ENCODE peak calls at places on chromosomes 12 and 14, in eight cellular contexts. O is lower lobe of right lung; I is upper lobe of right lung; W is Panc1; E is left lung; S is gastrocnemius medialis; P is CD8-positive, alpha-beta T cell; R is HCT116. J is an unnamed sample.

GRCh38 chr12:76282744-76283143 is 65.5 kb downstream of the BBS10 start:
- ATAC-seq in S (no peak), R (no peak), P (no peak), I (peak; percentile 49), E (no peak), O (no peak), W (no peak), J (no peak)

GRCh38 chr14:59238242-59238641 is 49.8 kb downstream of the DAAM1 start:
- ATAC-seq in S (no peak), O (no peak), E (no peak), W (no peak), P (no peak), R (no peak), I (no peak), J (no peak)

GRCh38 chr12:93614917-93615596 is 42.6 kb downstream of the SOCS2 start:
- ATAC-seq in P (no peak), R (no peak), O (no peak), I (no peak), E (no peak), W (no peak), S (no peak), J (no peak)

GRCh38 chr12:121697093-121697698 is 15.4 kb upstream of the TMEM120B start:
- ATAC-seq in P (peak; percentile 51), O (no peak), R (peak; percentile 59), E (peak; percentile 30), S (peak; percentile 14), I (no peak), W (peak; percentile 46), J (no peak)

GRCh38 chr14:99541677-99542470 is 60.7 kb downstream of the CCNK start:
- ATAC-seq in W (peak; percentile 19), R (no peak), S (no peak), O (peak; percentile 3), E (no peak), P (no peak), I (no peak), J (no peak)

GRCh38 chr12:169528-170360 is 44.2 kb downstream of the SLC6A12 start:
- ATAC-seq in E (no peak), W (no peak), O (no peak), R (peak; percentile 81), S (no peak), P (no peak), I (no peak), J (no peak)

GRCh38 chr14:76201162-76201561 is 49.4 kb downstream of the GPATCH2L start:
- ATAC-seq in O (no peak), P (no peak), I (no peak), W (peak; percentile 42), E (no peak), R (no peak), S (no peak), J (no peak)

GRCh38 chr12:94735985-94736384 is 85.6 kb upstream of the TMCC3 start:
- ATAC-seq in E (no peak), O (no peak), W (no peak), I (no peak), P (no peak), S (no peak), R (no peak), J (no peak)

GRCh38 chr12:12885060-12885792 is 6.1 kb upstream of the GPRC5A start:
- ATAC-seq in P (no peak), E (no peak), R (peak; percentile 27), W (no peak), S (no peak), I (peak; percentile 62), O (no peak), J (no peak)

GRCh38 chr12:28253175-28253641 is 63.0 kb downstream of the CCDC91 start:
- ATAC-seq in P (peak; percentile 79), E (no peak), I (no peak), W (no peak), R (no peak), O (no peak), S (no peak), J (no peak)

GRCh38 chr12:42490261-42490842 is 99.2 kb downstream of the PRICKLE1 start:
- ATAC-seq in I (no peak), P (no peak), E (no peak), R (no peak), O (no peak), S (no peak), W (no peak), J (no peak)

GRCh38 chr14:56733396-56733795 is 76.9 kb downstream of the OTX2 start:
- ATAC-seq in O (no peak), W (no peak), S (no peak), E (no peak), I (no peak), P (no peak), R (no peak), J (no peak)

GRCh38 chr12:118582863-118583262 is 206.5 kb downstream of the SUDS3 start:
- ATAC-seq in P (no peak), E (no peak), I (no peak), S (no peak), W (no peak), O (no peak), R (no peak), J (no peak)

GRCh38 chr12:2642176-2642892 is 152.4 kb upstream of the FKBP4 start:
- ATAC-seq in S (no peak), O (no peak), W (no peak), R (no peak), I (no peak), E (no peak), P (peak; percentile 26), J (no peak)

GRCh38 chr14:54877015-54877702 is 25.5 kb downstream of the GCH1 start:
- ATAC-seq in S (no peak), O (no peak), P (no peak), E (no peak), I (no peak), W (no peak), R (no peak), J (no peak)

GRCh38 chr14:54877703-54878021 is 25.0 kb downstream of the GCH1 start:
- ATAC-seq in E (no peak), P (no peak), S (no peak), R (no peak), I (no peak), O (no peak), W (no peak), J (no peak)

GRCh38 chr14:54882521-54882920 is 20.1 kb downstream of the GCH1 start:
- ATAC-seq in E (no peak), P (no peak), S (no peak), I (no peak), W (no peak), O (no peak), R (no peak), J (no peak)

GRCh38 chr14:54881761-54882401 is 20.7 kb downstream of the GCH1 start:
- ATAC-seq in W (peak; percentile 86), I (peak; percentile 72), P (peak; percentile 65), O (peak; percentile 82), R (no peak), S (peak; percentile 73), E (peak; percentile 81), J (peak; percentile 68)

GRCh38 chr14:54881235-54881760 is 21.3 kb downstream of the GCH1 start:
- ATAC-seq in E (peak; percentile 81), I (peak; percentile 72), W (peak; percentile 69), S (peak; percentile 71), O (peak; percentile 77), R (no peak), P (peak; percentile 69), J (peak; percentile 48)
- H3K4me3 ChIP-seq in E (peak overlapping the region; percentile 41), I (peak overlapping the region; percentile 49), W (peak overlapping the region; percentile 35), S (peak overlapping the region; percentile 48), O (peak overlapping the region; percentile 53), R (no peak overlapping the region), P (peak overlapping the region; percentile 46), J (peak overlapping the region; percentile 52)

GRCh38 chr14:23536494-23536893 is 15.1 kb downstream of the ZFHX2 start:
- ATAC-seq in I (no peak), P (no peak), O (no peak), S (no peak), R (no peak), E (no peak), W (no peak), J (no peak)

GRCh38 chr14:23538049-23538718 is 13.4 kb downstream of the ZFHX2 start:
- ATAC-seq in I (no peak), E (no peak), R (no peak), O (no peak), S (no peak), P (no peak), W (no peak), J (no peak)

GRCh38 chr14:23535943-23536342 is 15.6 kb downstream of the ZFHX2 start:
- ATAC-seq in E (no peak), W (no peak), P (no peak), R (no peak), O (no peak), S (no peak), I (no peak), J (no peak)

GRCh38 chr14:23538785-23539184 is 12.8 kb downstream of the ZFHX2 start:
- ATAC-seq in S (no peak), E (peak; percentile 55), P (no peak), I (no peak), O (peak; percentile 19), R (no peak), W (no peak), J (no peak)

DNA sequence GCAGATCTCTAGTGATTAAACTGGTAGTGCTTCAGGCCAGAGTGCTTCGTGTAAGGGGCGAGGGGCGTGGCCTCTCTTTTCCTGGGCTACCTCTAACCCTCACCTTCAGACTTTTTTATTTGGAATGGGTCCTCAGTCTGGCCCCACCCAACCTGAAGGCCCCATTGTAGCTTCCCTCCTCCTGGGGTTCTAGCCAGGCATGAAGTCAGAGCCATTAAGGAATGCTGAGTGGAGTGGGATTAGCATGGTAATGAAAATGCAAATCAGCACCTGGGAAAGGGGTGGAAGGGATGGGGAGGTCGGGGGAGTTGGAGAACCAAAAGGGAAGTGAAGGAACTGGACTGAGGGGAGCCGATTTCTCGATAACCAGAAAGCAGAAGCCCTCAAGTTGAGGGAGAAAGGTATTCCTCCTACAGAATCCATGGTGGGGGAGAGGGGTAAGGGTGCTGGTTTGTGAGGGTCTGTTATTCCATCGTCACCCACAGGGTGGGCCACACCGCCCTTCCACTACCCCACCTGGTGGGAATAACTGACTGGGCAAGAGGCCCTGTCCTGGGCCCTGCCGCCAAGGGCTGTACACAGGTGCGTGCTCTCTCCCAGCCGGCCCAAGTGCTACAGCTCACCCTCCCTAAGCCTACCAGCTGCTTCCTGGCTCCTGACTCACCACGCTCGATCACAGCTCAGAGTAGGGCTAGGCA is 14.1 kb downstream of the ZFHX2 start:
- ATAC-seq in P (no peak), W (no peak), O (no peak), I (no peak), E (no peak), R (no peak), S (no peak), J (no peak)
- TF ChIP-seq CTCF in P (no peak), W (no peak), O (no peak), I (no peak), E (no peak), R (no peak), S (no peak), J (no peak)

DNA sequence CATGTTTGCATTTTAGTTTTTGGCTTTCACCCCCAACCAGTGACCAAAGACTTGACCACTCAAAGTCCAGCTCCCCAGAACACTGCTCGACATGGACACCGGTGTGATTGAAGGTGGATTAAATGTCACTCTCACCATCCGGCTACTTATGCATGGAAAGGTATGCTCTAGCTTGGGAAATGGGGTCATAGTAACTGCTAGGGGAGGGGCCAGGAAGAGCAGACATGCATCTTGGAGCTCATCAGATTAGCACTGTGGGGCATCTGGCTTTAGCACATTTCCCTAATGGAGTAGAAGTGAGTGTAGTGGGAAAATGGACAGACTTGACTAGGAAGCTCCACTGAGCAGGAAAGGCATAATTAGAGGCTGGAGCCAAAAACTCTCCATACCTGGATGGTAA is 2.8 kb downstream of the PCBP2 start:
- ATAC-seq in O (no peak), I (no peak), E (no peak), W (no peak), S (no peak), P (no peak), R (no peak), J (no peak)
- H3K4me3 ChIP-seq in O (peak overlapping the region; percentile 1), I (no peak overlapping the region), E (peak overlapping the region; percentile 2), W (no peak overlapping the region), S (no peak overlapping the region), P (no peak overlapping the region), R (no peak overlapping the region), J (peak overlapping the region; percentile 77)

GRCh38 chr14:51805541-51805940 is 54.9 kb upstream of the GNG2 start:
- ATAC-seq in S (no peak), W (no peak), I (no peak), R (peak; percentile 91), E (no peak), P (no peak), O (no peak), J (no peak)
- TF ChIP-seq CTCF in S (no peak), W (no peak), I (no peak), R (peak; percentile 55), E (no peak), P (no peak), O (no peak), J (no peak)

J was measured in gastroesophageal sphincter.